ENCODE peak calls at places on chromosomes 11 and 22, in nine cellular contexts. R is AG04449, F is OCI-LY7, S is right atrium auricular region, Z is kidney epithelial cell, W is AG09309, Y is IMR-90, A is GM06990, U is brain microvascular endothelial cell. L is an unnamed sample.

GRCh38 chr22:20388200-20388599 is 5.8 kb upstream of the ZNF74 start:
- DNase-seq in R (no peak), U (no peak), S (no peak), F (no peak), A (no peak), W (no peak), Y (no peak), Z (no peak), L (no peak)

GRCh38 chr11:10002221-10002620 is 291.8 kb downstream of the SBF2 start:
- DNase-seq in U (no peak), W (no peak), F (no peak), Y (no peak), S (no peak), R (no peak), Z (no peak), A (no peak), L (no peak)

GRCh38 chr11:104858882-104859735 is 39.2 kb downstream of the CASP12 start:
- DNase-seq in F (no peak), R (no peak), U (no peak), S (no peak), Y (no peak), A (no peak), W (no peak), Z (no peak), L (no peak)

GRCh38 chr11:96159968-96160367 is 183.0 kb downstream of the MAML2 start:
- DNase-seq in Y (no peak), U (no peak), Z (no peak), S (no peak), R (no peak), W (no peak), A (no peak), F (no peak), L (no peak)

GRCh38 chr11:124315052-124315451 is 1.3 kb upstream of the OR8D1 start:
- DNase-seq in A (no peak), U (no peak), F (no peak), Z (no peak), S (no peak), Y (peak), R (no peak), W (no peak), L (no peak)

GRCh38 chr11:110428956-110429613 is 663 bp upstream of the FDX1 start:
- DNase-seq in A (no peak), R (no peak), W (no peak), F (peak), U (no peak), Y (no peak), S (no peak), Z (no peak), L (no peak)

GRCh38 chr11:44609028-44609782 is 43.7 kb downstream of the CD82 start:
- DNase-seq in Z (no peak), S (no peak), W (no peak), Y (no peak), U (no peak), R (no peak), F (peak), A (peak), L (no peak)

GRCh38 chr11:9550209-9550628 is 23.3 kb upstream of the WEE1 start:
- DNase-seq in F (no peak), R (no peak), U (no peak), S (no peak), A (no peak), Y (no peak), W (no peak), Z (no peak), L (no peak)

GRCh38 chr11:80083561-80083960 is 642.7 kb upstream of the TENM4 start:
- DNase-seq in S (no peak), A (no peak), R (no peak), F (no peak), Z (peak), U (no peak), W (no peak), Y (no peak), L (no peak)

GRCh38 chr11:132464939-132465338 is 1067.4 kb downstream of the OPCML start:
- DNase-seq in S (no peak), F (no peak), A (no peak), Z (no peak), U (no peak), Y (no peak), W (no peak), R (no peak), L (no peak)

GRCh38 chr22:19959587-19960490 is 18.2 kb upstream of the TXNRD2 start:
- DNase-seq in A (no peak), S (no peak), U (no peak), F (no peak), Y (no peak), Z (no peak), W (no peak), R (no peak), L (no peak)

GRCh38 chr11:134500621-134501020 is 88.6 kb upstream of the B3GAT1 start:
- DNase-seq in U (no peak), Z (no peak), R (no peak), W (no peak), Y (no peak), A (no peak), S (no peak), F (no peak), L (no peak)

GRCh38 chr11:19646921-19647320 is 65.7 kb upstream of the NAV2 start:
- DNase-seq in Y (peak), R (peak), W (peak), U (peak), A (no peak), F (no peak), S (no peak), Z (peak), L (peak)
- TF ChIP-seq CTCF in Y (no peak), R (peak), W (no peak), U (peak), A (no peak), F (no peak), S (no peak), Z (peak), L (peak)

GRCh38 chr11:113506461-113506860 is 31.3 kb upstream of the DRD2 start:
- DNase-seq in A (no peak), F (no peak), R (no peak), U (no peak), Z (no peak), Y (no peak), S (no peak), W (no peak), L (no peak)
- H3K4me3 ChIP-seq in A (no peak), F (no peak), R (no peak), U (no peak), Z (no peak), Y (no peak), S (no peak), W (no peak), L (no peak)

DNA sequence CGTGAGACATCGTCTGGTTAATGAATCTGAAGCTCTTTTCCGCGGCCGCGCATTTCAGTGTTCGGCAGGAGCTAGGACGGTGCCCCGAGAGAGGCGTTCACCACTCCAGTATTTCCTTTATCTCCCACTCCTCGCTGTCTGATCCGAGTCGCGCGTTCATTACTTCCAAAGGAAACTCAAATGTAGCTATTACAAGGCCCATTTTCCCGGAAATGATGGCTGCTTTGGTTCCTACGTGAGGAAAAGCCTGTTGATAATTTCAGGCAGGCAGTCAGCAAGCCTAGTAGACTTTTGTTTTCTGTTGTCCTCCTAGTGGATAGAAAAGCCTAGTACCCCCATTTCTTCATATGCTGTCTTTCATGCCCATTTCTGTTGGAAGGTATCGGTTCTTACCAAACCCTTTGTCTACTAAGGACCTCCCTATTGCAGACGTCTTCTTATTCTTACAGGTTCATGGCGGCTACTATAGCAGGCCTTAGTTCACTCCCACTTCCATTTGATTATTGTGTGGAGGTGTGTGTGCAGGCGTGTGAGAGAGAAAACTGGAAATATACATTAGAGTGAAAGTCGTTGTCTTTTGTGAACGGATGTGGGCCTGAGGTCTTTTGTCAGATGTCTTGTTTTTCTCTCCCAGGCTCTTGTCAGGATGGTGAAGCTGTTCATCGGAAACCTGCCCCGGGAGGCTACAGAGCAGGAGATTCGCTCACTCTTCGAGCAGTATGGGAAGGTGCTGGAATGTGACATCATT is 737 bp downstream of the RBM4 start:
- DNase-seq in Y (peak), S (no peak), U (peak), F (peak), A (no peak), R (no peak), W (peak), Z (no peak), L (no peak)
- TF ChIP-seq CTCF in Y (peak), S (no peak), U (no peak), F (no peak), A (no peak), R (no peak), W (no peak), Z (no peak), L (peak)

DNA sequence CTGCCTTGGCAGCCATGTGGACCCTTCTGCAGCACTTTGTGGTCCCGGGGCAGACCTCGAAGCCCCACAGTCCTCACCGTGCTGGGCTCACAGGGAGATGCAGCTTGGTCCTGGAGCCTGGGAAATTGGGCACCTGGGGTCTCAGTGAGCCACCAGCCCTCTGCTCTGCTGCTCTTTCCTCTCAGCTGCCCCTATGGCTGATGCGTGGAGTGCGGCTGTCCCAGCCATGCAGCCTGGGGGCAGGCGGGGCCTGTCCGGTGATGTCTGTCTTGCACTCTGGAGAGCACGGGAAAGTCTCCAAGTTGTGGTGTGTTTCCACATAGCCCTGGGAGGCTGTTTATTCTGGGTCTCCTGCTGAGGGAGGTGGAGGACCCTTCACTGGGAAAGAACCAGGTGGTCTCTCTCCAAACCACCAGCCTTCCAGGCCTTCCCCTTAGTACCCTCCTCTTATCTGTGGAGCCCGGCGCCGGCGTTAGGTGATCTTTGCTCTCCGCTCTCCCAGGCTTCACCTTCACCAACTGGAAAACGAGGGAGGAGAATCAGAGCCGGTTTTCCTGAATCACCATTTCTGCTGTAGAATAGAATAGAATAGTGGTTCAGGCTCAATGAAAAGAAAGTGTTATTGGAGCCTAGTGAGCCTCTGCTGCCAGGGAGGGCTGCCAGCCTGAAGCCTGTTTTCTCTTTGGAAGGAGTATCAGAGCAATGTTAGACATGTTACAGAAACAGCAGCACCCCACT is 41.2 kb upstream of the GRAMD4 start:
- DNase-seq in R (no peak), A (no peak), W (no peak), S (peak), Z (no peak), U (no peak), Y (peak), F (no peak), L (no peak)
- H3K4me3 ChIP-seq in R (no peak), A (no peak), W (no peak), S (peak), Z (no peak), U (no peak), Y (peak), F (no peak), L (no peak)

DNA sequence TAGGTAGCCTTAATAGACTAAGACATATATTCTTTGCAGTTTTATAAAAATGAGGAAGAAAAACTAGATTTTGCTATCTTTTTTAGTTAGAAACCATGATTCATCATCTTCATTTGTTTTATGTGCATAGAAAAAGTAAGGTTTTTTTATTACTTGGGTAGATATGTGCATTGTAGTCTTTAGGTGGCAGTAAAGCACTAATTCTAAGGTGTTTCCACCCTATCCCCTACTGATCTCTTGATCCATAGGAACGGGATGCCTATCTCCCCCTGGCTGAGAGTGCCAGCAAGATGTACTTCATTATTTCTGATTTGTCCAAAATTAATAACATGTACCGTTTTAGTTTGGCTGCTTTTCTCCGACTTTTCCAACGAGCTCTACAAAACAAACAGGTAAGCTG is 148.1 kb downstream of the DYNC2H1 start:
- DNase-seq in S (no peak), F (no peak), Y (peak), U (peak), R (no peak), Z (no peak), W (no peak), A (no peak), L (no peak)
- TF ChIP-seq CTCF in S (peak), F (peak), Y (peak), U (peak), R (peak), Z (peak), W (peak), A (no peak), L (peak)

GRCh38 chr11:13134886-13135285 is 125.8 kb downstream of the RASSF10 start:
- DNase-seq in U (no peak), A (no peak), Y (no peak), W (no peak), Z (no peak), F (no peak), S (no peak), R (no peak), L (no peak)
- H3K4me3 ChIP-seq in U (no peak), A (no peak), Y (no peak), W (no peak), Z (no peak), F (no peak), S (no peak), R (no peak), L (no peak)

GRCh38 chr11:128553662-128554392 is 33.5 kb downstream of the ETS1 start:
- DNase-seq in Z (no peak), U (no peak), S (no peak), A (no peak), W (no peak), F (peak), Y (peak), R (no peak), L (no peak)
- TF ChIP-seq CTCF in Z (no peak), U (peak), S (peak), A (peak), W (peak), F (peak), Y (no peak), R (peak), L (peak)

DNA sequence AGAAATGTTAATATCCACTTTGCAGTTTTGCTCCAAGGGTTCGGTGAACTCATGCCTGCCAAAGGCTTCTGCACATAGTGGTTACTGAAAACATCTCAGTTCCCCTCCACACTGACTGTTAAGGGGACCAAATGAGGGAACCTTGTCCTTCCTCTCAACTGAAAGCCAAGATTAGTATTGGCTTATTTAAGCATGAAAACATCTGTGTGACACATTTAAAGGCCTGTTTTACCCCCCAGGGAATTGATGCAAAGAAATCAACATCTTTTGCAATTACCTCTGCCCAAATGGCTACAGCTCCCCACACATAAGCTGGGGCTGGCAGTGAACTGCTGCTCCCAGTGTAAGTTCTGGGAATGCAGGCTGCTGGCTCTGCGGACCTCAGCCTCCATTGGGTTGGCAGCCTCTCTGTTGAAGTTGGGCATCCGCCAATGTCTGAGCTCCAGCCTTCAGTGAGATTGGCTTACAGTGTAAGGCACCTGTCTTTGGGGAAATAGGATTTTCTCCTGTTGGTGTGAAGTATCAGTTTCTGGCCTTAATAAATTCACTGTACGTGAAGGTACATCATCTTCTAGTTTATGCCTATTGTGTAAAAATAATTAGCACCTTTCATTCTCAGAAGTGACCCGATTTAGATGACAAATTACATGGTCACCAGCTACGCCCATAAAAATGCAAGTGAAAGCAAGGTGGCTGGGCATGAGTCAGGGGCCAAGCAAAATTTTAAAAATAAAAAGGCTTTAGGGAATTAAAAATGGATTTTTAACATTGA is 213.4 kb upstream of the SYN3 start:
- DNase-seq in Z (no peak), A (peak), Y (peak), U (peak), F (peak), R (no peak), W (no peak), S (peak), L (no peak)
- H3K4me3 ChIP-seq in Z (no peak), A (no peak), Y (no peak), U (no peak), F (peak), R (no peak), W (no peak), S (no peak), L (no peak)

GRCh38 chr11:65487467-65488272 is 11.2 kb upstream of the MALAT1 start:
- DNase-seq in F (peak), R (peak), A (peak), S (peak), Z (peak), Y (peak), W (peak), U (peak), L (peak)
- TF ChIP-seq CTCF in F (peak), R (no peak), A (peak), S (no peak), Z (no peak), Y (no peak), W (no peak), U (no peak), L (no peak)

GRCh38 chr11:121958323-121958977 is 157.6 kb downstream of the BLID start:
- DNase-seq in W (no peak), U (no peak), Z (no peak), A (no peak), S (no peak), R (no peak), Y (no peak), F (no peak), L (no peak)
- H3K4me3 ChIP-seq in W (no peak), U (no peak), Z (no peak), A (no peak), S (no peak), R (no peak), Y (no peak), F (no peak), L (no peak)

L was measured in BJ.